ENCODE peak calls at places on chromosomes 3 and 15, in seven cellular contexts. One of them, this sample, is unnamed.

GRCh38 chr3:54047568-54047967 is 74.8 kb upstream of the CACNA2D3 start:
- DNase-seq in fibroblast of lung: no peak
- DNase-seq in sigmoid colon: no peak
- DNase-seq in transverse colon: no peak
- DNase-seq in lower lobe of right lung: no peak
- DNase-seq in mucosa of descending colon: no peak
- DNase-seq in A673: no peak
- DNase-seq in this sample: no peak

GRCh38 chr3:19065027-19065426 is 83.3 kb upstream of the KCNH8 start:
- DNase-seq in fibroblast of lung: no peak
- DNase-seq in sigmoid colon: no peak
- DNase-seq in transverse colon: no peak
- DNase-seq in lower lobe of right lung: no peak
- DNase-seq in mucosa of descending colon: no peak
- DNase-seq in A673: peak
- DNase-seq in this sample: no peak

GRCh38 chr3:110814170-110815007 is 257.2 kb upstream of the NECTIN3 start:
- DNase-seq in fibroblast of lung: peak
- DNase-seq in sigmoid colon: no peak
- DNase-seq in transverse colon: peak
- DNase-seq in lower lobe of right lung: no peak
- DNase-seq in mucosa of descending colon: peak
- DNase-seq in A673: no peak
- DNase-seq in this sample: peak

GRCh38 chr3:34533468-34533867 is 735.0 kb downstream of the PDCD6IP start:
- DNase-seq in fibroblast of lung: no peak
- DNase-seq in sigmoid colon: no peak
- DNase-seq in transverse colon: no peak
- DNase-seq in lower lobe of right lung: no peak
- DNase-seq in mucosa of descending colon: no peak
- DNase-seq in A673: no peak
- DNase-seq in this sample: peak

GRCh38 chr3:136860541-136860940 is 1.5 kb upstream of the NCK1 start:
- DNase-seq in fibroblast of lung: peak
- DNase-seq in sigmoid colon: no peak
- DNase-seq in transverse colon: no peak
- DNase-seq in lower lobe of right lung: no peak
- DNase-seq in mucosa of descending colon: no peak
- DNase-seq in A673: no peak
- DNase-seq in this sample: peak

GRCh38 chr3:162130582-162130981 is 634.0 kb downstream of the OTOL1 start:
- DNase-seq in fibroblast of lung: no peak
- DNase-seq in sigmoid colon: no peak
- DNase-seq in transverse colon: no peak
- DNase-seq in lower lobe of right lung: no peak
- DNase-seq in mucosa of descending colon: no peak
- DNase-seq in A673: no peak
- DNase-seq in this sample: no peak

GRCh38 chr3:16841354-16841753 is 43.4 kb upstream of the PLCL2 start:
- DNase-seq in fibroblast of lung: no peak
- DNase-seq in sigmoid colon: no peak
- DNase-seq in transverse colon: no peak
- DNase-seq in lower lobe of right lung: no peak
- DNase-seq in mucosa of descending colon: no peak
- DNase-seq in A673: no peak
- DNase-seq in this sample: no peak

GRCh38 chr3:149273096-149273751 is 51.6 kb upstream of the CP start:
- DNase-seq in fibroblast of lung: peak
- DNase-seq in sigmoid colon: no peak
- DNase-seq in transverse colon: peak
- DNase-seq in lower lobe of right lung: no peak
- DNase-seq in mucosa of descending colon: peak
- DNase-seq in A673: peak
- DNase-seq in this sample: peak

GRCh38 chr3:126515066-126515706 is 2.4 kb downstream of the UROC1 start:
- DNase-seq in fibroblast of lung: no peak
- DNase-seq in sigmoid colon: peak
- DNase-seq in transverse colon: no peak
- DNase-seq in lower lobe of right lung: peak
- DNase-seq in mucosa of descending colon: no peak
- DNase-seq in A673: no peak
- DNase-seq in this sample: no peak

GRCh38 chr3:190566043-190566933 is 52.4 kb downstream of the IL1RAP start:
- DNase-seq in fibroblast of lung: peak
- DNase-seq in sigmoid colon: peak
- DNase-seq in transverse colon: peak
- DNase-seq in lower lobe of right lung: peak
- DNase-seq in mucosa of descending colon: peak
- DNase-seq in A673: peak
- DNase-seq in this sample: peak

GRCh38 chr3:89740881-89741177 is 633.4 kb downstream of the EPHA3 start:
- DNase-seq in fibroblast of lung: peak
- DNase-seq in sigmoid colon: no peak
- DNase-seq in transverse colon: no peak
- DNase-seq in lower lobe of right lung: no peak
- DNase-seq in mucosa of descending colon: no peak
- DNase-seq in A673: no peak
- DNase-seq in this sample: no peak

GRCh38 chr15:89828324-89829145 is 13.9 kb upstream of the ANPEP start:
- DNase-seq in fibroblast of lung: peak
- DNase-seq in sigmoid colon: peak
- DNase-seq in transverse colon: peak
- DNase-seq in lower lobe of right lung: peak
- DNase-seq in mucosa of descending colon: peak
- DNase-seq in A673: no peak
- DNase-seq in this sample: peak

GRCh38 chr3:150747909-150748568 is 14.9 kb downstream of the SIAH2 start:
- DNase-seq in fibroblast of lung: no peak
- DNase-seq in sigmoid colon: no peak
- DNase-seq in transverse colon: no peak
- DNase-seq in lower lobe of right lung: no peak
- DNase-seq in mucosa of descending colon: no peak
- DNase-seq in A673: no peak
- DNase-seq in this sample: no peak

GRCh38 chr3:103181175-103181574 is 746.4 kb downstream of the ZPLD1 start:
- DNase-seq in fibroblast of lung: no peak
- DNase-seq in sigmoid colon: no peak
- DNase-seq in transverse colon: no peak
- DNase-seq in lower lobe of right lung: no peak
- DNase-seq in mucosa of descending colon: no peak
- DNase-seq in A673: no peak
- DNase-seq in this sample: no peak

GRCh38 chr3:45048244-45048643 is 22.1 kb downstream of the CLEC3B start:
- DNase-seq in fibroblast of lung: no peak
- DNase-seq in sigmoid colon: no peak
- DNase-seq in transverse colon: no peak
- DNase-seq in lower lobe of right lung: no peak
- DNase-seq in mucosa of descending colon: no peak
- DNase-seq in A673: no peak
- DNase-seq in this sample: no peak

GRCh38 chr3:13879102-13879945 is 547 bp downstream of the WNT7A start:
- DNase-seq in fibroblast of lung: no peak
- DNase-seq in sigmoid colon: no peak
- DNase-seq in transverse colon: no peak
- DNase-seq in lower lobe of right lung: no peak
- DNase-seq in mucosa of descending colon: no peak
- DNase-seq in A673: no peak
- DNase-seq in this sample: no peak

GRCh38 chr3:175274056-175274455 is 414.9 kb downstream of the NAALADL2 start:
- DNase-seq in fibroblast of lung: no peak
- DNase-seq in sigmoid colon: no peak
- DNase-seq in transverse colon: no peak
- DNase-seq in lower lobe of right lung: no peak
- DNase-seq in mucosa of descending colon: no peak
- DNase-seq in A673: no peak
- DNase-seq in this sample: no peak

GRCh38 chr3:146065573-146066006 is 95.4 kb downstream of the PLOD2 start:
- DNase-seq in fibroblast of lung: peak
- DNase-seq in sigmoid colon: no peak
- DNase-seq in transverse colon: no peak
- DNase-seq in lower lobe of right lung: no peak
- DNase-seq in mucosa of descending colon: peak
- DNase-seq in A673: peak
- DNase-seq in this sample: peak

GRCh38 chr3:81581966-81582599 is 179.4 kb downstream of the GBE1 start:
- DNase-seq in fibroblast of lung: peak
- DNase-seq in sigmoid colon: no peak
- DNase-seq in transverse colon: peak
- DNase-seq in lower lobe of right lung: no peak
- DNase-seq in mucosa of descending colon: peak
- DNase-seq in A673: peak
- DNase-seq in this sample: peak

GRCh38 chr3:174229916-174230315 is 629.2 kb upstream of the NAALADL2 start:
- DNase-seq in fibroblast of lung: no peak
- DNase-seq in sigmoid colon: no peak
- DNase-seq in transverse colon: no peak
- DNase-seq in lower lobe of right lung: no peak
- DNase-seq in mucosa of descending colon: no peak
- DNase-seq in A673: no peak
- DNase-seq in this sample: no peak

GRCh38 chr3:44669760-44670159 is 21.2 kb downstream of the ZNF35 start:
- DNase-seq in fibroblast of lung: no peak
- DNase-seq in sigmoid colon: no peak
- DNase-seq in transverse colon: no peak
- DNase-seq in lower lobe of right lung: no peak
- DNase-seq in mucosa of descending colon: no peak
- DNase-seq in A673: no peak
- DNase-seq in this sample: no peak

GRCh38 chr15:31552482-31553099 is 226.0 kb downstream of the KLF13 start:
- DNase-seq in fibroblast of lung: no peak
- DNase-seq in sigmoid colon: no peak
- DNase-seq in transverse colon: no peak
- DNase-seq in lower lobe of right lung: no peak
- DNase-seq in mucosa of descending colon: no peak
- DNase-seq in A673: no peak
- DNase-seq in this sample: peak

GRCh38 chr15:83999396-84000120 is 236.0 kb upstream of the GOLGA6L4 start:
- DNase-seq in fibroblast of lung: no peak
- DNase-seq in sigmoid colon: no peak
- DNase-seq in transverse colon: no peak
- DNase-seq in lower lobe of right lung: no peak
- DNase-seq in mucosa of descending colon: no peak
- DNase-seq in A673: no peak
- DNase-seq in this sample: no peak

GRCh38 chr3:189720746-189721426 is 89.7 kb downstream of the TP63 start:
- DNase-seq in fibroblast of lung: no peak
- DNase-seq in sigmoid colon: no peak
- DNase-seq in transverse colon: peak
- DNase-seq in lower lobe of right lung: no peak
- DNase-seq in mucosa of descending colon: peak
- DNase-seq in A673: no peak
- DNase-seq in this sample: no peak

DNA sequence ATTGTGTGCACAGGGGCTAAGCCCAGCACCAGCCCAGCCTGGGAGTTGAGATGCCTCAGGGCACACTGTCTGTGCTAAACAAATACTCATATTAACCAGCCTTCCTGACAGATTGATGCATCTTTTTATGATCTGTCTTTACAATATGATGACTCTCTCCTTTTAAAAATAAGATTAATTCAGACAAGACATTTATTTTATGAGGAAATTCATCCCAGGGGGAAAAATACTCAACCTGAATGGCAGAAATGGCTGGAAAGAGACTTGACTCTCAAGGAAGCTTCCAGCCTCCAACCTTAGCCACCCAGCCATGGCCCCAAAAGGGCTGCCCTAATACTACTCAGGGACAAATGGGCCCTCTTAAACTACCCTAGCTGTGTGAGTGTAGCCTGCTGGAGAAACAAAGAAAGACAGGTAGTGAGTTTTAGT is 46.9 kb downstream of the NOX5 start:
- DNase-seq in fibroblast of lung: no peak
- DNase-seq in sigmoid colon: peak
- DNase-seq in transverse colon: no peak
- DNase-seq in lower lobe of right lung: no peak
- DNase-seq in mucosa of descending colon: no peak
- DNase-seq in A673: no peak
- DNase-seq in this sample: no peak
- H3K4me3 ChIP-seq in fibroblast of lung: no peak
- H3K4me3 ChIP-seq in sigmoid colon: no peak
- H3K4me3 ChIP-seq in transverse colon: no peak
- H3K4me3 ChIP-seq in lower lobe of right lung: no peak
- H3K4me3 ChIP-seq in mucosa of descending colon: no peak
- H3K4me3 ChIP-seq in A673: no peak
- H3K4me3 ChIP-seq in this sample: no peak

GRCh38 chr3:132730891-132731580 is 8.8 kb upstream of the NPHP3 start:
- DNase-seq in fibroblast of lung: peak
- DNase-seq in sigmoid colon: no peak
- DNase-seq in transverse colon: no peak
- DNase-seq in lower lobe of right lung: no peak
- DNase-seq in mucosa of descending colon: no peak
- DNase-seq in A673: peak
- DNase-seq in this sample: peak
- TF ChIP-seq CTCF in fibroblast of lung: peak
- TF ChIP-seq CTCF in sigmoid colon: no peak
- TF ChIP-seq CTCF in transverse colon: peak
- TF ChIP-seq CTCF in lower lobe of right lung: peak
- TF ChIP-seq CTCF in mucosa of descending colon: no peak
- TF ChIP-seq CTCF in A673: peak
- TF ChIP-seq CTCF in this sample: peak

GRCh38 chr15:40283615-40284306 is 897 bp upstream of the ANKRD63 start:
- DNase-seq in fibroblast of lung: no peak
- DNase-seq in sigmoid colon: no peak
- DNase-seq in transverse colon: no peak
- DNase-seq in lower lobe of right lung: no peak
- DNase-seq in mucosa of descending colon: no peak
- DNase-seq in A673: peak
- DNase-seq in this sample: no peak
- H3K4me3 ChIP-seq in fibroblast of lung: no peak
- H3K4me3 ChIP-seq in sigmoid colon: no peak
- H3K4me3 ChIP-seq in transverse colon: no peak
- H3K4me3 ChIP-seq in lower lobe of right lung: no peak
- H3K4me3 ChIP-seq in mucosa of descending colon: no peak
- H3K4me3 ChIP-seq in A673: peak
- H3K4me3 ChIP-seq in this sample: no peak

DNA sequence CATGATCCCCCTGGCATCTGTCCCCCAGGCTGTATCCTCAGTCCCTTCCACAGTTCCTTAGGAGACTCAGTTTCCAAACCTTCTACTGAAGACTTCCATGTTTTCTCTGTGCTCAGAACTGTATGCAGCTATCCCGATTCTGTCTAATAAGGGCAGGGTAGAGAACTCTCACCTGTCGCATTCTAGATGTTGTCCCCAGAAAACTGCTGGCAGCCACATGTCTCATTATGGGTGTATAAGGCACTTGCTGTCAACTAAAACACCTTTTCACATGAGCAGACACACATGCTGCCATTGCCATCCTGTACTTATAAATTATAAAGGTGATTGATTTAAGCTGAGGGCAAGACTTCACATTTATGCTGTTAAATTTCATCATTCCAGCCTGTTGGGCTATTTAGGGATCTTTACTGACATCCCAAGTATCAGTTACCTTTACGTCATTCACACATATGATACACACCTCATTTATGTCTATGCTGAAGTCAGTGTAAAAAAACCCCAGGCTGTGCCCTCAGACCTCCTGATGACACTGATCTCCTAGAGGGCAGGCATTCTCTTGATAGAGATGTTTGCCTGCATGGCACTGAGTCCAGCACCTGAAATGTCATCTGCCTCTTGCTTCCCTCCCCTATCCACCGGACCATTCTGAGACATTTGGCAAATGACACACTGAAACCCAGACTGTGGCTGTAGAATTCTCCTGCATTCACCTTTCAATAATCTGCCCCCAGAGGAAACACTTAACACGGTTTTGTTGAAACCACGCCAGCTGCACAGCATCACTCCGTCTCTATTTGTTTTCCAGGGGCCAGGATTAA is 35.8 kb downstream of the BTD start:
- DNase-seq in fibroblast of lung: no peak
- DNase-seq in sigmoid colon: no peak
- DNase-seq in transverse colon: no peak
- DNase-seq in lower lobe of right lung: no peak
- DNase-seq in mucosa of descending colon: no peak
- DNase-seq in A673: no peak
- DNase-seq in this sample: peak
- TF ChIP-seq CTCF in fibroblast of lung: no peak
- TF ChIP-seq CTCF in sigmoid colon: no peak
- TF ChIP-seq CTCF in transverse colon: no peak
- TF ChIP-seq CTCF in lower lobe of right lung: no peak
- TF ChIP-seq CTCF in mucosa of descending colon: no peak
- TF ChIP-seq CTCF in A673: no peak
- TF ChIP-seq CTCF in this sample: no peak

This sample was measured in astrocyte of the spinal cord.